ENCODE peak calls at places on chromosomes 5 and 9, in seven cellular contexts. V is stimulated activated CD4-positive, alpha-beta T cell treated with anti-CD3 and anti-CD28 coated beads, TNF-alpha, amount 100 ng/mL, for 4 hours; G is ELR; P is HuH-7.5; H is MG63; C is activated CD4-positive, alpha-beta T cell treated with anti-CD3 and anti-CD28 coated beads for 36 hours; F is CD4-positive, alpha-beta memory T cell. S is an unnamed sample.

GRCh38 chr9:131394464-131395026 is 659 bp downstream of the PRRC2B start:
- DNase-seq in C (peak), V (peak), P (no peak), G (peak), H (peak), F (peak), S (peak)

GRCh38 chr9:94554078-94554438 is 825 bp upstream of the PCAT7 start:
- DNase-seq in G (no peak), H (peak), P (no peak), F (no peak), C (no peak), V (no peak), S (no peak)

GRCh38 chr5:72487151-72487550 is 20.1 kb downstream of the ZNF366 start:
- DNase-seq in P (no peak), F (no peak), G (no peak), V (no peak), C (no peak), H (no peak), S (no peak)

GRCh38 chr5:144582046-144582445 is 411.4 kb downstream of the KCTD16 start:
- DNase-seq in P (no peak), C (no peak), F (no peak), G (no peak), H (no peak), V (no peak), S (no peak)

GRCh38 chr5:150579462-150580400 is 60.7 kb upstream of the SYNPO start:
- DNase-seq in H (peak), G (no peak), F (no peak), C (no peak), V (no peak), P (no peak), S (no peak)

GRCh38 chr9:2816476-2817141 is 27.3 kb downstream of the PUM3 start:
- DNase-seq in G (no peak), V (no peak), H (no peak), F (no peak), P (no peak), C (no peak), S (no peak)

GRCh38 chr5:15752886-15753285 is 252.9 kb downstream of the FBXL7 start:
- DNase-seq in C (no peak), G (no peak), P (no peak), V (no peak), F (no peak), H (peak), S (no peak)

GRCh38 chr5:71932649-71933338 is 174.5 kb upstream of the MAP1B start:
- DNase-seq in C (no peak), H (peak), P (peak), F (no peak), G (peak), V (no peak), S (peak)

GRCh38 chr9:121321039-121321503 is 49.0 kb downstream of the STOM start:
- DNase-seq in P (no peak), V (no peak), G (peak), F (peak), H (no peak), C (peak), S (no peak)

GRCh38 chr5:351084-351910 is 29.8 kb downstream of the AHRR start:
- DNase-seq in P (no peak), F (no peak), H (no peak), C (peak), G (no peak), V (no peak), S (no peak)

GRCh38 chr9:126674365-126675146 is 60.8 kb downstream of the LMX1B start:
- DNase-seq in F (no peak), G (no peak), V (no peak), P (no peak), C (no peak), H (no peak), S (no peak)

GRCh38 chr5:126917918-126918623 is 112.3 kb downstream of the MARCHF3 start:
- DNase-seq in C (no peak), F (no peak), P (no peak), H (no peak), G (peak), V (no peak), S (peak)

GRCh38 chr9:16013826-16014225 is 461.0 kb downstream of the CCDC171 start:
- DNase-seq in V (no peak), F (no peak), P (no peak), C (no peak), G (no peak), H (no peak), S (no peak)

GRCh38 chr5:32542216-32543059 is 42.9 kb upstream of the SUB1 start:
- DNase-seq in V (no peak), P (no peak), C (peak), G (peak), H (peak), F (no peak), S (no peak)

GRCh38 chr5:141001854-141002666 is 35.8 kb downstream of the PCDHAC2 start:
- DNase-seq in H (peak), V (no peak), F (no peak), G (no peak), P (no peak), C (peak), S (no peak)